ENCODE peak calls at places on chromosomes 13 and 19, in four cellular contexts. Z, R, L and H are unnamed samples.

GRCh38 chr19:18167975-18168645 is 5.5 kb upstream of the IFI30 start:
- DNase-seq in R (peak), Z (no peak), L (peak), H (peak)

GRCh38 chr19:55640577-55641375 is at the start of gene ZNF580:
- DNase-seq in R (peak), Z (no peak), L (peak), H (peak)

GRCh38 chr19:50465986-50466771 is 10.1 kb upstream of the EMC10 start:
- DNase-seq in Z (no peak), R (no peak), L (peak), H (peak)

GRCh38 chr13:21901772-21902708 is 231.2 kb downstream of the FGF9 start:
- DNase-seq in Z (no peak), R (no peak), L (no peak), H (no peak)

GRCh38 chr13:72504026-72504925 is 223.2 kb downstream of the MZT1 start:
- DNase-seq in R (no peak), Z (no peak), L (no peak), H (no peak)

GRCh38 chr13:77492982-77493381 is 42.5 kb upstream of the SCEL start:
- DNase-seq in Z (no peak), R (no peak), L (no peak), H (no peak)

GRCh38 chr19:12932392-12933286 is 872 bp downstream of the FARSA start:
- DNase-seq in L (no peak), Z (no peak), R (no peak), H (no peak)

GRCh38 chr19:16327911-16328823 is 3.5 kb downstream of the KLF2 start:
- DNase-seq in Z (peak), L (no peak), R (peak), H (peak)

GRCh38 chr13:19668778-19669177 is 35.3 kb downstream of the MPHOSPH8 start:
- DNase-seq in R (no peak), Z (no peak), L (no peak), H (no peak)

GRCh38 chr19:15466851-15467733 is 2.7 kb upstream of the RASAL3 start:
- DNase-seq in L (peak), Z (no peak), R (peak), H (no peak)

GRCh38 chr19:13103961-13104847 is 1.5 kb upstream of the LYL1 start:
- DNase-seq in R (peak), Z (no peak), L (no peak), H (no peak)

GRCh38 chr13:51697855-51698254 is 106.1 kb downstream of the DHRS12 start:
- DNase-seq in R (no peak), L (no peak), Z (no peak), H (no peak)

GRCh38 chr13:77859450-77859849 is 59.2 kb downstream of the EDNRB start:
- DNase-seq in Z (no peak), L (peak), R (no peak), H (peak)

GRCh38 chr13:46667687-46668281 is 114.8 kb downstream of the LRCH1 start:
- DNase-seq in L (peak), Z (no peak), R (no peak), H (no peak)

GRCh38 chr19:30029721-30030510 is 87.9 kb downstream of the URI1 start:
- DNase-seq in L (peak), R (no peak), Z (no peak), H (peak)

GRCh38 chr19:55611983-55612645 is 6.7 kb downstream of the ZNF865 start:
- DNase-seq in Z (no peak), R (no peak), L (no peak), H (no peak)

GRCh38 chr19:17473041-17473440 is 2.7 kb downstream of the SLC27A1 start:
- DNase-seq in R (no peak), Z (no peak), L (peak), H (peak)

GRCh38 chr19:10797541-10798256 is 38.3 kb downstream of the TMED1 start:
- DNase-seq in Z (peak), L (no peak), R (peak), H (peak)

GRCh38 chr19:35509018-35509652 is 4.3 kb downstream of the DMKN start:
- DNase-seq in Z (no peak), L (no peak), R (peak), H (no peak)

GRCh38 chr13:97434417-97435296 is 688 bp downstream of the RAP2A start:
- DNase-seq in R (peak), L (peak), Z (peak), H (peak)

GRCh38 chr19:14031719-14032480 is at the start of gene IL27RA:
- DNase-seq in L (peak), R (peak), Z (peak), H (peak)